ENCODE peak calls at places on chromosomes 12 and 14, in eight cellular contexts. One of them, this sample, is unnamed. For H3K9me3 and H3K4me1, the result is how much of the 10 kb centered on the place peaks cover.

GRCh38 chr12:132284618-132285310 is 44.6 kb downstream of the GALNT9 start:
- DNase-seq in A673: no peak
- DNase-seq in K562: no peak
- DNase-seq in PC-9: peak
- DNase-seq in HCT116: no peak
- DNase-seq in HepG2: no peak
- DNase-seq in neural progenitor cell: no peak
- DNase-seq in GM23248: peak
- DNase-seq in this sample: peak

GRCh38 chr12:121806556-121807308 is 2.9 kb downstream of the SETD1B start:
- DNase-seq in A673: no peak
- DNase-seq in K562: no peak
- DNase-seq in PC-9: no peak
- DNase-seq in HCT116: no peak
- DNase-seq in HepG2: no peak
- DNase-seq in neural progenitor cell: peak
- DNase-seq in GM23248: peak
- DNase-seq in this sample: no peak

GRCh38 chr14:31927348-31927826 is 149.7 kb upstream of the ARHGAP5 start:
- DNase-seq in A673: peak
- DNase-seq in K562: no peak
- DNase-seq in PC-9: peak
- DNase-seq in HCT116: no peak
- DNase-seq in HepG2: peak
- DNase-seq in neural progenitor cell: peak
- DNase-seq in GM23248: peak
- DNase-seq in this sample: peak

GRCh38 chr12:94329366-94329765 is 130.3 kb downstream of the CEP83 start:
- DNase-seq in A673: no peak
- DNase-seq in K562: no peak
- DNase-seq in PC-9: no peak
- DNase-seq in HCT116: no peak
- DNase-seq in HepG2: no peak
- DNase-seq in neural progenitor cell: no peak
- DNase-seq in GM23248: no peak
- DNase-seq in this sample: peak

GRCh38 chr12:107514887-107515445 is 170.6 kb upstream of the PWP1 start:
- DNase-seq in A673: no peak
- DNase-seq in K562: no peak
- DNase-seq in PC-9: no peak
- DNase-seq in HCT116: no peak
- DNase-seq in HepG2: peak
- DNase-seq in neural progenitor cell: no peak
- DNase-seq in GM23248: peak
- DNase-seq in this sample: peak

GRCh38 chr14:90499121-90499520 is 102.3 kb downstream of the CALM1 start:
- DNase-seq in A673: no peak
- DNase-seq in K562: no peak
- DNase-seq in PC-9: no peak
- DNase-seq in HCT116: no peak
- DNase-seq in HepG2: no peak
- DNase-seq in neural progenitor cell: no peak
- DNase-seq in GM23248: no peak
- DNase-seq in this sample: no peak

GRCh38 chr12:47377414-47378221 is 297.9 kb upstream of the AMIGO2 start:
- DNase-seq in A673: peak
- DNase-seq in K562: peak
- DNase-seq in PC-9: peak
- DNase-seq in HCT116: no peak
- DNase-seq in HepG2: no peak
- DNase-seq in neural progenitor cell: no peak
- DNase-seq in GM23248: peak
- DNase-seq in this sample: peak

GRCh38 chr14:37124617-37125016 is 47.8 kb downstream of the SLC25A21 start:
- DNase-seq in A673: peak
- DNase-seq in K562: no peak
- DNase-seq in PC-9: no peak
- DNase-seq in HCT116: no peak
- DNase-seq in HepG2: peak
- DNase-seq in neural progenitor cell: peak
- DNase-seq in GM23248: no peak
- DNase-seq in this sample: no peak

GRCh38 chr12:67650127-67650495 is 1.6 kb downstream of the DYRK2 start:
- DNase-seq in A673: peak
- DNase-seq in K562: no peak
- DNase-seq in PC-9: no peak
- DNase-seq in HCT116: no peak
- DNase-seq in HepG2: no peak
- DNase-seq in neural progenitor cell: peak
- DNase-seq in GM23248: no peak
- DNase-seq in this sample: no peak

GRCh38 chr12:6207254-6207942 is 7.2 kb downstream of the CD9 start:
- DNase-seq in A673: no peak
- DNase-seq in K562: no peak
- DNase-seq in PC-9: no peak
- DNase-seq in HCT116: no peak
- DNase-seq in HepG2: no peak
- DNase-seq in neural progenitor cell: no peak
- DNase-seq in GM23248: peak
- DNase-seq in this sample: no peak

GRCh38 chr12:48973531-48973930 is 2.0 kb upstream of the WNT10B start:
- DNase-seq in A673: no peak
- DNase-seq in K562: peak
- DNase-seq in PC-9: no peak
- DNase-seq in HCT116: no peak
- DNase-seq in HepG2: peak
- DNase-seq in neural progenitor cell: peak
- DNase-seq in GM23248: peak
- DNase-seq in this sample: no peak

GRCh38 chr12:12428961-12429657 is 72.2 kb downstream of the BORCS5 start:
- DNase-seq in A673: no peak
- DNase-seq in K562: no peak
- DNase-seq in PC-9: no peak
- DNase-seq in HCT116: no peak
- DNase-seq in HepG2: no peak
- DNase-seq in neural progenitor cell: no peak
- DNase-seq in GM23248: no peak
- DNase-seq in this sample: peak

GRCh38 chr12:12428047-12428446 is 71.2 kb downstream of the BORCS5 start:
- DNase-seq in A673: no peak
- DNase-seq in K562: no peak
- DNase-seq in PC-9: no peak
- DNase-seq in HCT116: no peak
- DNase-seq in HepG2: no peak
- DNase-seq in neural progenitor cell: no peak
- DNase-seq in GM23248: no peak
- DNase-seq in this sample: no peak

GRCh38 chr12:12427568-12427967 is 70.7 kb downstream of the BORCS5 start:
- DNase-seq in A673: no peak
- DNase-seq in K562: no peak
- DNase-seq in PC-9: no peak
- DNase-seq in HCT116: no peak
- DNase-seq in HepG2: peak
- DNase-seq in neural progenitor cell: no peak
- DNase-seq in GM23248: no peak
- DNase-seq in this sample: no peak

GRCh38 chr12:12425616-12426015 is 68.7 kb downstream of the BORCS5 start:
- DNase-seq in A673: no peak
- DNase-seq in K562: no peak
- DNase-seq in PC-9: no peak
- DNase-seq in HCT116: no peak
- DNase-seq in HepG2: no peak
- DNase-seq in neural progenitor cell: no peak
- DNase-seq in GM23248: peak
- DNase-seq in this sample: no peak

DNA sequence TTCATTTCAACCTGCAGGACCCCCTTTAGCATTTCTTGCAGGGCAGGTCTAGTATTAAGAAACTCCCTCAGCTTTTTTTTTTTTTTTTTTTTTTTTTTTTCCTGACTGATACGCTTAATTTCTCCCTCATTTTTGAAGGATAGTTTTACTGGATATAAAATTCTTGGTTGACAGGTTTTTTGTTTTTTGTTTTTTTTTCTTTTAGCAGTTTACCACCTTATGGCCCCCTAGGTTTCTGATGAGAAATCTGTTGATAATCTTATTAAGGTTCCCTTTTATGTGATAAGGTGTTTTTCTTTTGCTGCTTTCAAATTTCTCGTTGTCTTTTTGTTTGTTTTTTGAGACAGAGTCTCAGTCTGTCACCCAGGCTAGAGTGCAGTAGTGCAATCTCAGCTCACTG is 66.5 kb downstream of the BORCS5 start:
- DNase-seq in A673: no peak
- DNase-seq in K562: no peak
- DNase-seq in PC-9: no peak
- DNase-seq in HCT116: no peak
- DNase-seq in HepG2: no peak
- DNase-seq in neural progenitor cell: no peak
- DNase-seq in GM23248: no peak
- DNase-seq in this sample: no peak
- H3K9me3 ChIP-seq in A673: under half
- H3K9me3 ChIP-seq in K562: under half
- H3K9me3 ChIP-seq in PC-9: under half
- H3K9me3 ChIP-seq in HCT116: under half
- H3K9me3 ChIP-seq in HepG2: under half
- H3K9me3 ChIP-seq in neural progenitor cell: under half
- H3K9me3 ChIP-seq in GM23248: under half
- H3K9me3 ChIP-seq in this sample: under half

GRCh38 chr12:92543359-92543758 is 159.4 kb upstream of the PLEKHG7 start:
- DNase-seq in A673: no peak
- DNase-seq in K562: no peak
- DNase-seq in PC-9: peak
- DNase-seq in HCT116: no peak
- DNase-seq in HepG2: peak
- DNase-seq in neural progenitor cell: no peak
- DNase-seq in GM23248: no peak
- DNase-seq in this sample: no peak
- H3K4me1 ChIP-seq in A673: under half
- H3K4me1 ChIP-seq in K562: under half
- H3K4me1 ChIP-seq in PC-9: half or more
- H3K4me1 ChIP-seq in HCT116: under half
- H3K4me1 ChIP-seq in HepG2: under half
- H3K4me1 ChIP-seq in neural progenitor cell: under half
- H3K4me1 ChIP-seq in GM23248: under half
- H3K4me1 ChIP-seq in this sample: under half

GRCh38 chr12:114685869-114686268 is 1.9 kb upstream of the TBX3 start:
- DNase-seq in A673: no peak
- DNase-seq in K562: no peak
- DNase-seq in PC-9: no peak
- DNase-seq in HCT116: no peak
- DNase-seq in HepG2: no peak
- DNase-seq in neural progenitor cell: peak
- DNase-seq in GM23248: no peak
- DNase-seq in this sample: peak

GRCh38 chr12:114684098-114684869 is at the start of gene TBX3:
- DNase-seq in A673: peak
- DNase-seq in K562: peak
- DNase-seq in PC-9: no peak
- DNase-seq in HCT116: peak
- DNase-seq in HepG2: peak
- DNase-seq in neural progenitor cell: peak
- DNase-seq in GM23248: peak
- DNase-seq in this sample: peak

GRCh38 chr12:114683709-114684097 is 272 bp downstream of the TBX3 start:
- DNase-seq in A673: no peak
- DNase-seq in K562: no peak
- DNase-seq in PC-9: no peak
- DNase-seq in HCT116: no peak
- DNase-seq in HepG2: no peak
- DNase-seq in neural progenitor cell: no peak
- DNase-seq in GM23248: no peak
- DNase-seq in this sample: no peak

GRCh38 chr12:114685320-114685781 is 1.4 kb upstream of the TBX3 start:
- DNase-seq in A673: no peak
- DNase-seq in K562: no peak
- DNase-seq in PC-9: no peak
- DNase-seq in HCT116: no peak
- DNase-seq in HepG2: no peak
- DNase-seq in neural progenitor cell: peak
- DNase-seq in GM23248: no peak
- DNase-seq in this sample: no peak

DNA sequence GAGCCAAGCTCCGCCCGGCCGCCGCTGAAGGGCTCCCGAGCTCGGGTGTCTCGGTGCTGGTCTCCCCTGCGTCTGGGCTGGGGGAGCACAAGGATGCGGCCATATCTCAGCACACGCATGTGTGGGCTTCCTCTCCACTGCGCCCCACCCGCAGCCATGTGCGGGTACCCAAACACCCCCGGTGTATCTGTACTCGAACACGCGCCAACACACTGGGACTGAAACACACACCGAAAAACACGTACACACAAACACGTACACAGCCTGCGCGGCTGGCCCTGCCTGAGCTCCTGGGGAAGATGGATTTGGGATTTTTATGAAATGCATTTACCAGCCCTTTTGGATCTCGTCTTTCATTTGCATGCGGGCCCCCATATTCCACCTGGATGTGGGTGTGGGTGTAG is 897 bp upstream of the TBX3 start:
- DNase-seq in A673: no peak
- DNase-seq in K562: no peak
- DNase-seq in PC-9: no peak
- DNase-seq in HCT116: no peak
- DNase-seq in HepG2: no peak
- DNase-seq in neural progenitor cell: no peak
- DNase-seq in GM23248: no peak
- DNase-seq in this sample: no peak
- TF ChIP-seq EZH2 in A673: no peak
- TF ChIP-seq EZH2 in K562: no peak
- TF ChIP-seq EZH2 in PC-9: no peak
- TF ChIP-seq EZH2 in HCT116: no peak
- TF ChIP-seq EZH2 in HepG2: no peak
- TF ChIP-seq EZH2 in neural progenitor cell: no peak
- TF ChIP-seq EZH2 in GM23248: no peak
- TF ChIP-seq EZH2 in this sample: no peak

DNA sequence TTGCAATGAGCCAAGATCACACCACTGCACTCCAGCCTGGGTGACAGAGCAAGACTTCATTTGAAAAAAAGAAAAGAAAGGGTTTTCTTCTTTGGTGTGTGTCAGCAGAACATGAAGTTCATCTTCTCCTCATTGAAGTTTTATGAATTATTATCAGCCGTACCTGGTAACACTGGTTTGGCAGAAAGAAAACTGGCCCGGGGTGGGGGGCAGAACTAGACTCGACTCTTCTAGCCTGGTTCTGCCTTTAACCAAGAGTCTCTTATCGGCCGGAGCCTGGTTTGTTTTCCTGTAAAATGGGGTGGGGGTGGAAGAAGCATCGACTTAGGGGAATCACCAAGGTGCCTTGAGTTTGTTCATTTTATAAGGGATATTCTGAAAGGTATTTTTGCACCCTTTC is 64.1 kb downstream of the TECPR2 start:
- DNase-seq in A673: no peak
- DNase-seq in K562: no peak
- DNase-seq in PC-9: no peak
- DNase-seq in HCT116: no peak
- DNase-seq in HepG2: no peak
- DNase-seq in neural progenitor cell: no peak
- DNase-seq in GM23248: no peak
- DNase-seq in this sample: no peak
- H3K9me3 ChIP-seq in A673: under half
- H3K9me3 ChIP-seq in K562: under half
- H3K9me3 ChIP-seq in PC-9: under half
- H3K9me3 ChIP-seq in HCT116: under half
- H3K9me3 ChIP-seq in HepG2: under half
- H3K9me3 ChIP-seq in neural progenitor cell: under half
- H3K9me3 ChIP-seq in GM23248: under half
- H3K9me3 ChIP-seq in this sample: under half